ENCODE peak calls at places on chromosomes 2 and 18, in nine cellular contexts. A is BE2C, F is spleen, T is HFFc6, C is DND-41, M is AG10803, K is B cell, Z is fibroblast of mammary gland, I is dorsolateral prefrontal cortex. P is an unnamed sample.

GRCh38 chr18:2805970-2806943 is 40.5 kb upstream of the EMILIN2 start:
- DNase-seq in C (no peak), F (no peak), A (no peak), Z (peak), I (no peak), T (peak), M (peak), K (no peak), P (no peak)

GRCh38 chr2:68663371-68664156 is 20.2 kb downstream of the PROKR1 start:
- DNase-seq in I (no peak), A (no peak), M (no peak), C (no peak), Z (no peak), F (no peak), K (no peak), T (no peak), P (no peak)

GRCh38 chr18:66695281-66695680 is 91.4 kb upstream of the CDH19 start:
- DNase-seq in C (no peak), K (no peak), Z (no peak), F (no peak), I (no peak), M (no peak), A (no peak), T (no peak), P (no peak)

GRCh38 chr2:13114391-13114790 is 397.7 kb downstream of the TRIB2 start:
- DNase-seq in Z (peak), I (no peak), T (no peak), A (peak), M (peak), F (no peak), C (no peak), K (no peak), P (no peak)

GRCh38 chr2:145799595-145800108 is 1279.7 kb upstream of the ZEB2 start:
- DNase-seq in Z (no peak), C (no peak), K (no peak), A (no peak), F (no peak), M (no peak), I (peak), T (no peak), P (no peak)

GRCh38 chr2:46184794-46185583 is 112.2 kb upstream of the EPAS1 start:
- DNase-seq in Z (no peak), K (no peak), T (no peak), F (no peak), C (no peak), I (no peak), M (no peak), A (no peak), P (no peak)

GRCh38 chr2:55907686-55908085 is 15.9 kb downstream of the EFEMP1 start:
- DNase-seq in K (no peak), F (no peak), T (no peak), I (no peak), C (no peak), M (peak), A (no peak), Z (no peak), P (no peak)

GRCh38 chr2:2787301-2787907 is 456.3 kb upstream of the MYT1L start:
- DNase-seq in F (no peak), A (peak), M (no peak), T (no peak), Z (no peak), K (no peak), I (peak), C (no peak), P (no peak)

GRCh38 chr2:20626698-20627471 is 24.0 kb downstream of the HS1BP3 start:
- DNase-seq in C (no peak), Z (no peak), A (peak), M (no peak), T (no peak), F (peak), I (no peak), K (no peak), P (no peak)

GRCh38 chr2:203105996-203106395 is 91.3 kb downstream of the NBEAL1 start:
- DNase-seq in K (no peak), I (no peak), Z (no peak), M (no peak), A (no peak), C (no peak), T (no peak), F (no peak), P (no peak)

GRCh38 chr2:46480562-46480961 is 1.2 kb downstream of the TMEM247 start:
- DNase-seq in C (no peak), T (no peak), M (no peak), I (no peak), F (no peak), Z (no peak), K (no peak), A (peak), P (no peak)

GRCh38 chr2:105103481-105103880 is 65.6 kb downstream of the MRPS9 start:
- DNase-seq in C (no peak), T (no peak), Z (no peak), I (no peak), A (no peak), M (no peak), K (no peak), F (no peak), P (no peak)

DNA sequence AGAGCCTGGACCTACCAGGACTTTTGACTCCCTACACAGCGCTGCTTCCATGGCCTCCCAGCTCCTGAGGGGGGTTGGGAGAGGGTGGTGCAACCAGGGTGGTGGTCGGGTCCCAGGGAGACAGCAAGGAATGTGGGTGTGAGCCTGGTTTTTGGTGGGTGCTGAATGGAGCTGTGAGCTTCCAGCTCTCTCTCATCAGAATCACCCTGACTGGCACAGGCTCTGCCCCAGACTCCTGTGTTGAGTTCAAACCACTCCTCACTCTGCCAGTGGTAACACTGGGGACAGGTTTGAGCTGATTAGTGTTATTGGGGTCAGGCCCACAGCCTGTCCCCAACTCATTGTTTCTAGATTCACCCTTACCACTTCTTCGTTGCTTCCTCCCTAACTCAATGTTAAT is 50.3 kb upstream of the OTOF start:
- DNase-seq in K (no peak), F (peak), M (no peak), Z (no peak), I (no peak), C (no peak), T (no peak), A (peak), P (no peak)
- TF ChIP-seq CTCF in K (no peak), F (no peak), M (no peak), Z (no peak), I (no peak), C (no peak), T (no peak), A (no peak), P (no peak)

GRCh38 chr2:49067971-49068370 is 86.3 kb downstream of the FSHR start:
- DNase-seq in F (no peak), M (no peak), A (no peak), Z (no peak), K (no peak), C (no peak), T (no peak), I (no peak), P (no peak)
- TF ChIP-seq CTCF in F (no peak), M (no peak), A (no peak), Z (no peak), K (no peak), C (no peak), T (no peak), I (no peak), P (no peak)

GRCh38 chr2:71277536-71278103 is 50.7 kb upstream of the PAIP2B start:
- DNase-seq in A (no peak), C (no peak), T (no peak), M (peak), K (peak), Z (peak), I (peak), F (peak), P (peak)
- TF ChIP-seq CTCF in A (no peak), C (no peak), T (peak), M (peak), K (peak), Z (peak), I (peak), F (no peak), P (peak)

GRCh38 chr2:157127249-157128012 is 130.1 kb upstream of the GALNT5 start:
- DNase-seq in C (no peak), I (no peak), A (no peak), F (no peak), Z (no peak), T (no peak), K (no peak), M (no peak), P (no peak)

GRCh38 chr2:157124731-157125130 is 132.8 kb upstream of the GALNT5 start:
- DNase-seq in M (no peak), Z (peak), A (no peak), K (no peak), F (no peak), T (no peak), C (no peak), I (no peak), P (no peak)

DNA sequence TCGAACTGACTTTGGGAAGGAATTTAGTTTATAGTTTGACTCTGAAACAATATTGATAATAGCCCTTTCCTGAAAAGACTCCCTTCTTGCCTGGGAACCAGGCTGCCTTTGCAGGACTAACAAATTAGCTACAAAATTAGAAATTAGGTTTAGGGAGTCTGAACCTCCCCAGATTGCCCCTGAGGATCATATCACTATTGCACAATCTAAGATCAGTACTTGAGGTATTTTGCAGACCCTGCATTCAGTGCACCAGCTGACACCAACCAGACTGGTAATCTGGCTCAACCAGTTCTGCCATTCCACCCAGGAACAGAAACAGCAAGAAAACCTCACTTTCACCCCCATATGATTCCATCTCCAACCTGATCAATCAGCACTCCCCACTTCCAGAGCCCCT is 131.8 kb upstream of the GALNT5 start:
- DNase-seq in C (no peak), Z (no peak), T (no peak), K (no peak), I (no peak), F (no peak), M (no peak), A (no peak), P (no peak)
- TF ChIP-seq CTCF in C (no peak), Z (no peak), T (no peak), K (no peak), I (no peak), F (no peak), M (no peak), A (no peak), P (no peak)

DNA sequence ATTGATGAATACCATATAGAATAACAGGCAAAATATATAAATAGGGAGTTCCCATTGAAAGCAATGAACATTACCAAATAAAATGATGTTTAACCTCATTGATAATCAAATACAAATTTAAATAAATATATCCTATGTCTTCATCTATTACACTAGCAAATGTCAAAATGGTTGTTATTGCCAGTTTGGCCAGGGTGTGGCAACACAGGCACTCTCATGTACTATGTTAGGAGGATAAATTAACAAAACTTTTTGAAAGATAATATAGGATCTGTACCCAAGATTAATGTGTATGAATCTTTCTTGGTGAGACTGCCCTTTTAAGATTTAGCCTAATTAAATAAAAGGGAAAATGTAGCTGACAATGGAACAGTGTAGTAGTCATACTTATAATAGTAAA is 659.3 kb downstream of the ERBB4 start:
- DNase-seq in C (no peak), M (no peak), Z (peak), T (no peak), F (no peak), I (no peak), A (peak), K (no peak), P (no peak)
- TF ChIP-seq CTCF in C (peak), M (no peak), Z (peak), T (peak), F (no peak), I (no peak), A (peak), K (no peak), P (peak)

GRCh38 chr2:61658841-61659780 is 121.0 kb upstream of the XPO1 start:
- DNase-seq in T (peak), M (peak), Z (peak), A (no peak), K (peak), F (no peak), C (no peak), I (no peak), P (peak)
- TF ChIP-seq CTCF in T (peak), M (peak), Z (peak), A (peak), K (peak), F (no peak), C (peak), I (peak), P (peak)